ENCODE peak calls at places on chromosome 18, in four cellular contexts. One of them, this sample, is unnamed.

GRCh38 chr18:59910967-59911366 is 11.2 kb downstream of the PMAIP1 start:
- DNase-seq in H1: no peak
- DNase-seq in HepG2: no peak
- DNase-seq in GM12878: no peak
- DNase-seq in this sample: no peak

GRCh38 chr18:34633368-34633767 is 76.7 kb upstream of the DTNA start:
- DNase-seq in H1: no peak
- DNase-seq in HepG2: no peak
- DNase-seq in GM12878: no peak
- DNase-seq in this sample: no peak

GRCh38 chr18:10040287-10041011 is 126.6 kb downstream of the VAPA start:
- DNase-seq in H1: no peak
- DNase-seq in HepG2: no peak
- DNase-seq in GM12878: no peak
- DNase-seq in this sample: no peak

GRCh38 chr18:48781041-48781989 is 169.4 kb downstream of the SMAD7 start:
- DNase-seq in H1: no peak
- DNase-seq in HepG2: peak; percentile 92
- DNase-seq in GM12878: no peak
- DNase-seq in this sample: no peak

GRCh38 chr18:79986726-79987125 is 1.6 kb downstream of the TXNL4A start:
- DNase-seq in H1: no peak
- DNase-seq in HepG2: no peak
- DNase-seq in GM12878: no peak
- DNase-seq in this sample: no peak

GRCh38 chr18:62091487-62092120 is 95.3 kb downstream of the PIGN start:
- DNase-seq in H1: no peak
- DNase-seq in HepG2: no peak
- DNase-seq in GM12878: no peak
- DNase-seq in this sample: no peak

GRCh38 chr18:70279470-70279869 is 9.4 kb upstream of the SOCS6 start:
- DNase-seq in H1: no peak
- DNase-seq in HepG2: no peak
- DNase-seq in GM12878: no peak
- DNase-seq in this sample: no peak

GRCh38 chr18:8706981-8707940 is 1.9 kb downstream of the MTCL1 start:
- DNase-seq in H1: no peak
- DNase-seq in HepG2: no peak
- DNase-seq in GM12878: no peak
- DNase-seq in this sample: no peak

DNA sequence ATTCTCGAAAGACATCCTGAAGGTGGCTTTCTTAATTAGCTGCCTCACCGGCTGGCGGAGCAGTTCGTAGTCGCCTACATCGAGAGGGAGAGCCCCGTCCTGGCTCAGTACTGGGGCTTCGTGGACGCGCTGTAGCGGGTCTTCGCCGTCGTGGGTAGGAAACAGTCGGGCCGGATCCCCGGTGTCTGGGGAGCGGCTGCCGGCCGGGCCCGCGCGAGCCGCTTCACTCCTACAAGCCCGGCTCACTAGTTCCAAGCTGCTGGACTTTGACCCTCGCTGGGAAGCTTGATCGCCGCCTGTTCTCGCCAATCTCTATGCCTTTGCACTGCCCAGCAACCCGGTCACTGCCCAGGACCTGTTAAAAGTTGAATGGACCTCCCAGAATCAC is 41.3 kb upstream of the AKAIN1 start:
- DNase-seq in H1: no peak
- DNase-seq in HepG2: peak; percentile 86
- DNase-seq in GM12878: no peak
- DNase-seq in this sample: no peak
- H3K27me3 ChIP-seq in H1: no peaks in the 10 kb centered on the region
- H3K27me3 ChIP-seq in HepG2: no peaks in the 10 kb centered on the region
- H3K27me3 ChIP-seq in GM12878: no peaks in the 10 kb centered on the region
- H3K27me3 ChIP-seq in this sample: no peaks in the 10 kb centered on the region

DNA sequence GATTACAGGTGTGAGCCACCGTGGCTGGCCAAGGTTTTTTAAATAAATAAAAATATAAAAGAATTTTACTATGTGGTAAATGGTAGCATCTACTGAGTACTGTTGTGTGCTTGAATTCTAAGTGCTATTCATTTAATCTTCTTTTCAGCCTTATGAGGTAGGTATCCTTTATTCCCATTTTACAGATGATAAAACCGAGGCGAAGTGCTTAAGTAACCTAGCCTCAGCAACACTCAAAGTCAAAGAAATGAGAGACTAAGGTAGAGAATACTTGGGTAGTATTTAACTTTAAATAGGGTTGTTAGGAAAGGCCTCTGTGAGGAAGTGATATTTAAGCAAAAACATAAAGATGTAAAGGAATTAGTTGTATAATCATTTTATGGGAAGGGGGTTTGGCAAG is 5.7 kb upstream of the THOC1 start:
- DNase-seq in H1: no peak
- DNase-seq in HepG2: no peak
- DNase-seq in GM12878: no peak
- DNase-seq in this sample: no peak
- H3K9ac ChIP-seq in H1: no peak overlapping the region
- H3K9ac ChIP-seq in HepG2: no peak overlapping the region
- H3K9ac ChIP-seq in GM12878: no peak overlapping the region
- H3K9ac ChIP-seq in this sample: no peak overlapping the region

GRCh38 chr18:23851470-23852002 is 162.3 kb downstream of the LAMA3 start:
- DNase-seq in H1: no peak
- DNase-seq in HepG2: no peak
- DNase-seq in GM12878: no peak
- DNase-seq in this sample: no peak
- TF ChIP-seq ZNF274 in H1: no peak
- TF ChIP-seq ZNF274 in HepG2: no peak
- TF ChIP-seq ZNF274 in GM12878: no peak
- TF ChIP-seq ZNF274 in this sample: no peak

GRCh38 chr18:3879114-3879835 is 429.3 kb downstream of the TGIF1 start:
- DNase-seq in H1: no peak
- DNase-seq in HepG2: no peak
- DNase-seq in GM12878: no peak
- DNase-seq in this sample: no peak
- H3K27me3 ChIP-seq in H1: no peaks in the 10 kb centered on the region
- H3K27me3 ChIP-seq in HepG2: no peaks in the 10 kb centered on the region
- H3K27me3 ChIP-seq in GM12878: no peaks in the 10 kb centered on the region
- H3K27me3 ChIP-seq in this sample: no peaks in the 10 kb centered on the region

GRCh38 chr18:67896471-67896870 is 380.0 kb upstream of the DSEL start:
- DNase-seq in H1: no peak
- DNase-seq in HepG2: no peak
- DNase-seq in GM12878: no peak
- DNase-seq in this sample: no peak

DNA sequence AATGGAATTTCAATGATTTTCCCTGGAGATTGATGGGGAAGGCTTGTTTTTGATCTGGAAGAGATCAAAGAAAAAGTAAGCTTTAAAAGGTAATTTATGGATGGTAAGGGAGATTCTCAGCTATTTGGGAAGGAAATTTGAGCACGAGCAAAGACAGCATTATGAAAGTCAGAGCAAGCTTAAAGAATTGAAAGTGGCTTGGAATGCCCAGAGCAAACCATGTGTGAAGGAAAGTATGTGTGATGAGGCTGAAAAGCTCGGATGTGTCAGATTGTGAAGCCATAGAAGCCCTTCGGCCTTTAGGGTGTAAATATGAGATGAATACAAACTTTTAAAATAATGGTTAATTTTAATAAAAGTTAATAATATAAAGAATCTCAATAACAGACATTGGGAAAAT is 377.4 kb upstream of the DSEL start:
- DNase-seq in H1: no peak
- DNase-seq in HepG2: no peak
- DNase-seq in GM12878: no peak
- DNase-seq in this sample: no peak
- H3K9ac ChIP-seq in H1: no peak overlapping the region
- H3K9ac ChIP-seq in HepG2: no peak overlapping the region
- H3K9ac ChIP-seq in GM12878: no peak overlapping the region
- H3K9ac ChIP-seq in this sample: no peak overlapping the region

GRCh38 chr18:21740724-21741510 is at the start of gene MIB1:
- DNase-seq in H1: no peak
- DNase-seq in HepG2: no peak
- DNase-seq in GM12878: peak; percentile 83
- DNase-seq in this sample: peak; percentile 92
- TF ChIP-seq ZNF274 in H1: no peak
- TF ChIP-seq ZNF274 in HepG2: no peak
- TF ChIP-seq ZNF274 in GM12878: no peak
- TF ChIP-seq ZNF274 in this sample: no peak

GRCh38 chr18:26551217-26551708 is 2.9 kb upstream of the KCTD1 start:
- DNase-seq in H1: no peak
- DNase-seq in HepG2: no peak
- DNase-seq in GM12878: no peak
- DNase-seq in this sample: no peak
- H3K27me3 ChIP-seq in H1: peaks cover 57% of the 10 kb centered on the region
- H3K27me3 ChIP-seq in HepG2: peaks cover 4% of the 10 kb centered on the region
- H3K27me3 ChIP-seq in GM12878: peaks cover 8% of the 10 kb centered on the region
- H3K27me3 ChIP-seq in this sample: no peaks in the 10 kb centered on the region

DNA sequence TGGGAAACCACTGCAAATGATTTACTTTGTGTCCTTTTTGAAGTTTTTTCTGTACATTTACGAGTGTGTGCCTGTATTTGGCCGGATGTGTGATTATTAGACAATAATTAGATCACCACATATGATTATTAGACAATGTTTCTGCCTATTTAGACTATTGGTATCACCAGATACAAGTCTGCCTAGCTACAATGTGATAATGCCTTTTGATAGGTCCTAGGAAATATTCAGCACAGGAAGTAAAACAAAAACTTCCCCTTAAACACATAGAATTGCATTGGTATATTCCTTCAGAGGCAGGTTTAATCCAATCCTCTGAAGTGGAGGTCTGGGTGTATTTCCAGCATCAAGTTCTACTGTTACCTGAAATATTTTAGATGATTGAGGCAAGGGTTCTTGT is 275.1 kb downstream of the TGIF1 start:
- DNase-seq in H1: no peak
- DNase-seq in HepG2: no peak
- DNase-seq in GM12878: no peak
- DNase-seq in this sample: no peak
- H3K9ac ChIP-seq in H1: no peak overlapping the region
- H3K9ac ChIP-seq in HepG2: no peak overlapping the region
- H3K9ac ChIP-seq in GM12878: no peak overlapping the region
- H3K9ac ChIP-seq in this sample: no peak overlapping the region

This sample was measured in NT2/D1.